ENCODE peak calls at places on chromosome 20, in four cellular contexts. X is HepG2, I is K562, U is GM12878. D is an unnamed sample.
A peak's percentile ranks its signal among the peaks of the same experiment; 100 is the strongest.

GRCh38 chr20:61166324-61166723 is 85.7 kb upstream of the CDH4 start:
- DNase-seq in X (no peak), I (no peak), U (no peak), D (no peak)

GRCh38 chr20:25706793-25707192 is 10.1 kb upstream of the ZNF337 start:
- DNase-seq in X (no peak), I (no peak), U (no peak), D (no peak)

GRCh38 chr20:64131406-64131805 is 24.0 kb upstream of the NPBWR2 start:
- DNase-seq in X (peak; percentile 60), I (no peak), U (no peak), D (no peak)

GRCh38 chr20:20894753-20895152 is 182.3 kb upstream of the RALGAPA2 start:
- DNase-seq in X (no peak), I (no peak), U (no peak), D (no peak)

GRCh38 chr20:61796738-61797137 is 268.9 kb downstream of the TAF4 start:
- DNase-seq in X (no peak), I (no peak), U (no peak), D (no peak)

GRCh38 chr20:35776513-35777101 is 4.8 kb downstream of the PHF20 start:
- DNase-seq in X (no peak), I (peak; percentile 17), U (no peak), D (no peak)

GRCh38 chr20:36919715-36920333 is 31.7 kb downstream of the SAMHD1 start:
- DNase-seq in X (peak; percentile 73), I (peak; percentile 56), U (peak; percentile 13), D (peak; percentile 63)

GRCh38 chr20:25058797-25059486 is 1.0 kb upstream of the ACSS1 start:
- DNase-seq in X (peak; percentile 44), I (no peak), U (no peak), D (no peak)

GRCh38 chr20:34269996-34270627 is 28.9 kb downstream of the ASIP start:
- DNase-seq in X (no peak), I (no peak), U (no peak), D (no peak)

GRCh38 chr20:61688411-61688810 is 377.3 kb downstream of the TAF4 start:
- DNase-seq in X (no peak), I (no peak), U (no peak), D (no peak)

GRCh38 chr20:15224199-15224598 is 886.8 kb upstream of the FLRT3 start:
- DNase-seq in X (no peak), I (no peak), U (no peak), D (no peak)

GRCh38 chr20:53829706-53830521 is 236.3 kb upstream of the ZNF217 start:
- DNase-seq in X (peak; percentile 94), I (no peak), U (no peak), D (no peak)

GRCh38 chr20:61263084-61263695 is 11.1 kb downstream of the CDH4 start:
- DNase-seq in X (no peak), I (peak; percentile 57), U (no peak), D (peak; percentile 26)

GRCh38 chr20:43681468-43681942 is 14.6 kb downstream of the MYBL2 start:
- DNase-seq in X (no peak), I (peak; percentile 26), U (peak; percentile 21), D (no peak)

GRCh38 chr20:17680128-17680835 is 1.8 kb downstream of the RRBP1 start:
- DNase-seq in X (peak; percentile 80), I (no peak), U (no peak), D (peak; percentile 10)

GRCh38 chr20:47792021-47792618 is 6.8 kb upstream of the SULF2 start:
- DNase-seq in X (no peak), I (no peak), U (no peak), D (no peak)

GRCh38 chr20:33561981-33562601 is 72.2 kb downstream of the CBFA2T2 start:
- DNase-seq in X (peak; percentile 93), I (no peak), U (no peak), D (peak; percentile 24)

GRCh38 chr20:64057628-64058498 is 5.1 kb upstream of the TCEA2 start:
- DNase-seq in X (peak; percentile 83), I (peak; percentile 89), U (no peak), D (peak; percentile 86)

GRCh38 chr20:60314727-60315126 is 356.5 kb downstream of the CDH26 start:
- DNase-seq in X (no peak), I (no peak), U (no peak), D (no peak)

GRCh38 chr20:34045294-34045693 is 51.6 kb downstream of the RALY start:
- DNase-seq in X (peak; percentile 73), I (peak; percentile 29), U (no peak), D (no peak)

GRCh38 chr20:48493966-48494365 is 333.8 kb downstream of the PREX1 start:
- DNase-seq in X (no peak), I (no peak), U (no peak), D (no peak)

GRCh38 chr20:14521436-14521835 is 184.0 kb upstream of the FLRT3 start:
- DNase-seq in X (no peak), I (no peak), U (no peak), D (no peak)

GRCh38 chr20:43904195-43904594 is 10.5 kb upstream of the TOX2 start:
- DNase-seq in X (peak; percentile 77), I (no peak), U (no peak), D (no peak)

GRCh38 chr20:57291003-57291402 is 24.6 kb upstream of the BMP7 start:
- DNase-seq in X (no peak), I (no peak), U (no peak), D (no peak)

GRCh38 chr20:17858450-17859001 is 110.1 kb downstream of the SNX5 start:
- DNase-seq in X (no peak), I (no peak), U (no peak), D (no peak)

GRCh38 chr20:53409177-53409576 is 184.5 kb downstream of the ZNF217 start:
- DNase-seq in X (no peak), I (no peak), U (no peak), D (no peak)

GRCh38 chr20:64051033-64051452 is 1.6 kb upstream of the SOX18 start:
- DNase-seq in X (no peak), I (no peak), U (no peak), D (no peak)

GRCh38 chr20:1577906-1578305 is 20.4 kb upstream of the SIRPD start:
- DNase-seq in X (no peak), I (no peak), U (no peak), D (no peak)

GRCh38 chr20:11847827-11848226 is 69.9 kb upstream of the BTBD3 start:
- DNase-seq in X (no peak), I (no peak), U (no peak), D (no peak)

GRCh38 chr20:10217517-10218410 is 866 bp upstream of the SNAP25 start:
- DNase-seq in X (no peak), I (no peak), U (no peak), D (peak; percentile 22)

GRCh38 chr20:19397676-19398075 is 185.2 kb downstream of the SLC24A3 start:
- DNase-seq in X (no peak), I (no peak), U (no peak), D (no peak)

GRCh38 chr20:19738936-19739335 is 19.1 kb upstream of the RIN2 start:
- DNase-seq in X (no peak), I (no peak), U (no peak), D (no peak)

GRCh38 chr20:17612287-17612974 is 42.6 kb downstream of the DSTN start:
- DNase-seq in X (peak; percentile 39), I (no peak), U (no peak), D (no peak)

GRCh38 chr20:29873946-29874345 is 1383.5 kb upstream of the DEFB115 start:
- DNase-seq in X (no peak), I (no peak), U (no peak), D (no peak)

GRCh38 chr20:6831461-6831860 is 64.0 kb downstream of the BMP2 start:
- DNase-seq in X (no peak), I (no peak), U (no peak), D (no peak)

GRCh38 chr20:719068-719467 is 43.5 kb upstream of the SCRT2 start:
- DNase-seq in X (no peak), I (no peak), U (no peak), D (no peak)

GRCh38 chr20:36732456-36732855 is 13.4 kb downstream of the NDRG3 start:
- DNase-seq in X (no peak), I (no peak), U (no peak), D (no peak)

GRCh38 chr20:17995967-17996819 is 27.4 kb downstream of the MGME1 start:
- DNase-seq in X (peak; percentile 70), I (peak; percentile 52), U (no peak), D (peak; percentile 71)

GRCh38 chr20:43006651-43007375 is 182.9 kb downstream of the PTPRT start:
- DNase-seq in X (no peak), I (no peak), U (no peak), D (no peak)

DNA sequence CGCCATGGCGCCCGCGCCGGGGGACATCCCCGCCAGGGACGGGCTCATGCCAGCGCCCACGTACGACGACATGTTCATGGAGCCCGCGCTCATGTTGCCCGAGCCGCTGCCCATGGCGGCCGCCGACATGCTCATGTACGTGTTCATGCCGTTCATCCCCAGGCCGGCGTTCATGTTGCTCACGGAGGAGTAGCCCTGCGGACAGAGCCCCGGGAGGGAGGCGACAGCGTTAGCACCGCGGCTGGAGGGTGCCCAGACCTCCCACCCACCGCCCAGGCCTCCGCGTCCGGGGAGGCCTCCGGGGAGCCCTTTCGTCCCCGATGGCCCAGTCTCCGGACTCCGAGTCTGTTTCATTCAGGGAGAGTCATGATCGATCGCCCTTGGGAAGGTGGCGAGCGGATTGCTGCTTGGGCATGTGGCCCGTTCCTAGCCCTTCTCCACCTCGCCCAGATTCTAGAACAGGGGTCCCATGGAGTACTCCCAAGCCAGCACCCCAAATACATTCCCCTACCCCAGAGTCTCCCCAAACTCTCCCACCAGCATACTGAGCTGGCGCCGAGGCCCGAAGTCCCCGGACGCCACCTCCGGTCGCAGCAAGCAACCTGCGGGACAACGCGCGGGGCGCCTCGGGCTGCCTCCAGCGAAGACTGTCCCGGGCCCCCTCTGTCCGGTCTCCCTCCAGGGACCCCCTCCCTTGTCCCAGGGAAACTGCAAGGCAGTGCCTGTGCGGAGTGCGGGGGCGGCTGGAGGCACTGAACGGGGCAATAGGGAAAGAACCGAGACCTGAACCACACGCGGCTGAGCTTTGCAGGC is 1.2 kb downstream of the FOXA2 start:
- DNase-seq in X (peak; percentile 36), I (no peak), U (no peak), D (no peak)
- TF ChIP-seq TARDBP in X (no peak), I (no peak), U (no peak), D (no peak)

GRCh38 chr20:62816031-62816878 is 595 bp upstream of the COL9A3 start:
- DNase-seq in X (no peak), I (no peak), U (no peak), D (no peak)
- TF ChIP-seq TARDBP in X (no peak), I (no peak), U (no peak), D (no peak)

DNA sequence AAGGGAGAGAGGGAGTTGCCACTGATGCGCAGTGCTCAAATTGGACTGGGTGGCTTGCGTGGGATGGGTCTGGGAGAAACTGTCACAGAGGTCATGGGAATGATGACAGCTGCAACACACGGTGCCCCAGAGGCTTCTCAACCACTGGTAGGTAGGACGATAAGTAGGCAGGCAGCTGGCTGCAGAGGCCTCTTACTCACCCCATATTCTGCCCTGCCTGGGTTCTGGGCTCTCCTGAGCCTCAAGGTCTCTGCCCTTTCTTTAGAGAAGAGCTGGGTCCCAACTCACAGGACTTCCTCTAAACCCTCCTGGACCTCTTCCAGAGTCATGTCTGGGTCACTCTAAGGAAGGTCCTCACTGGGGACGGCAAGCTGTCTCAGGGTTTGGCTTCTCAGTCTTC is 37.2 kb upstream of the RNF24 start:
- DNase-seq in X (no peak), I (no peak), U (no peak), D (no peak)
- TF ChIP-seq TARDBP in X (no peak), I (no peak), U (no peak), D (no peak)

GRCh38 chr20:46678516-46678915 is 10.7 kb downstream of the TP53RK start:
- DNase-seq in X (peak; percentile 38), I (no peak), U (no peak), D (no peak)
- TF ChIP-seq TARDBP in X (peak; percentile 40), I (no peak), U (no peak), D (no peak)